ENCODE peak calls at places on chromosomes 11 and 22, in five cellular contexts. G is pancreas; V is CD4-positive, alpha-beta T cell; I is ovary; J is H9. L is an unnamed sample.

GRCh38 chr22:48428556-48429371 is 1398.9 kb downstream of the BRD1 start:
- DNase-seq in G (peak), V (no peak), I (no peak), J (no peak), L (no peak)

GRCh38 chr11:119153049-119153818 is 4.4 kb downstream of the ABCG4 start:
- DNase-seq in G (no peak), V (no peak), I (no peak), J (peak), L (no peak)

GRCh38 chr11:70687716-70688115 is 289.4 kb downstream of the CTTN start:
- DNase-seq in G (no peak), V (no peak), I (no peak), J (no peak), L (no peak)

GRCh38 chr11:118636569-118637290 is 29.3 kb downstream of the PHLDB1 start:
- DNase-seq in G (no peak), V (no peak), I (no peak), J (no peak), L (no peak)

GRCh38 chr11:104813532-104813931 is 84.7 kb downstream of the CASP12 start:
- DNase-seq in G (no peak), V (no peak), I (no peak), J (no peak), L (no peak)

GRCh38 chr11:119038884-119039283 is 8.2 kb upstream of the SLC37A4 start:
- DNase-seq in G (no peak), V (no peak), I (no peak), J (no peak), L (no peak)

GRCh38 chr22:31347251-31348008 is 1.3 kb upstream of the PATZ1 start:
- DNase-seq in G (peak), V (peak), I (peak), J (peak), L (peak)

GRCh38 chr22:38504731-38505594 is 1.1 kb downstream of the DDX17 start:
- DNase-seq in G (peak), V (peak), I (peak), J (no peak), L (peak)

GRCh38 chr11:18669211-18669593 is 29.4 kb upstream of the TMEM86A start:
- DNase-seq in G (no peak), V (no peak), I (no peak), J (no peak), L (no peak)

GRCh38 chr11:125379565-125380343 is 116.3 kb downstream of the FEZ1 start:
- DNase-seq in G (peak), V (no peak), I (no peak), J (no peak), L (no peak)

GRCh38 chr11:68914761-68915160 is 11.1 kb downstream of the IGHMBP2 start:
- DNase-seq in G (peak), V (no peak), I (no peak), J (no peak), L (no peak)

GRCh38 chr22:45577746-45578523 is 75.3 kb downstream of the FBLN1 start:
- DNase-seq in G (peak), V (peak), I (peak), J (peak), L (peak)

GRCh38 chr11:6404341-6405038 is 14.2 kb downstream of the SMPD1 start:
- DNase-seq in G (no peak), V (peak), I (no peak), J (no peak), L (no peak)

GRCh38 chr22:39493759-39494158 is 8.3 kb upstream of the MIEF1 start:
- DNase-seq in G (no peak), V (no peak), I (no peak), J (no peak), L (no peak)

GRCh38 chr11:12232819-12233601 is 122.6 kb downstream of the MICAL2 start:
- DNase-seq in G (no peak), V (no peak), I (no peak), J (no peak), L (no peak)

GRCh38 chr11:122505304-122506006 is 150.1 kb upstream of the UBASH3B start:
- DNase-seq in G (peak), V (peak), I (peak), J (peak), L (peak)

GRCh38 chr11:69351460-69351859 is 57.5 kb downstream of the MYEOV start:
- DNase-seq in G (no peak), V (no peak), I (no peak), J (no peak), L (no peak)

GRCh38 chr11:119416606-119417580 is 6.1 kb downstream of the THY1 start:
- DNase-seq in G (no peak), V (no peak), I (no peak), J (peak), L (no peak)

GRCh38 chr22:33659423-33659822 is 260.9 kb downstream of the LARGE1 start:
- DNase-seq in G (no peak), V (no peak), I (no peak), J (no peak), L (peak)

GRCh38 chr11:122398167-122398566 is 257.4 kb upstream of the UBASH3B start:
- DNase-seq in G (no peak), V (no peak), I (no peak), J (no peak), L (no peak)

GRCh38 chr11:78795862-78796261 is 221.2 kb upstream of the NARS2 start:
- DNase-seq in G (no peak), V (no peak), I (no peak), J (no peak), L (no peak)

GRCh38 chr22:50544078-50544745 is 1.5 kb upstream of the KLHDC7B start:
- DNase-seq in G (peak), V (peak), I (no peak), J (peak), L (peak)

GRCh38 chr11:9719949-9720646 is 56.2 kb downstream of the SWAP70 start:
- DNase-seq in G (no peak), V (no peak), I (no peak), J (no peak), L (no peak)

GRCh38 chr22:48099251-48099650 is 1336.8 kb downstream of the TBC1D22A start:
- DNase-seq in G (no peak), V (no peak), I (no peak), J (peak), L (no peak)

GRCh38 chr11:120136356-120136755 is 1.6 kb downstream of the TRIM29 start:
- DNase-seq in G (peak), V (no peak), I (no peak), J (no peak), L (peak)

GRCh38 chr11:2305140-2305861 is 3.5 kb downstream of the TSPAN32 start:
- DNase-seq in G (peak), V (peak), I (peak), J (peak), L (peak)

GRCh38 chr11:48154162-48154561 is 62.4 kb upstream of the OR4B1 start:
- DNase-seq in G (no peak), V (no peak), I (no peak), J (no peak), L (no peak)

GRCh38 chr11:103964390-103964789 is 72.0 kb upstream of the DDI1 start:
- DNase-seq in G (no peak), V (no peak), I (no peak), J (no peak), L (no peak)

GRCh38 chr22:23913306-23913660 is 19.1 kb downstream of the MIF start:
- DNase-seq in G (no peak), V (no peak), I (no peak), J (no peak), L (no peak)

GRCh38 chr11:107609384-107610218 is 18.7 kb downstream of the ELMOD1 start:
- DNase-seq in G (no peak), V (no peak), I (no peak), J (no peak), L (no peak)

GRCh38 chr11:60348116-60348515 is 21.1 kb downstream of the MS4A6E start:
- DNase-seq in G (no peak), V (no peak), I (no peak), J (no peak), L (no peak)

GRCh38 chr11:16960250-16960649 is 54.0 kb downstream of the PLEKHA7 start:
- DNase-seq in G (no peak), V (no peak), I (no peak), J (no peak), L (no peak)

GRCh38 chr11:5818245-5818865 is 9.6 kb downstream of the OR52N2 start:
- DNase-seq in G (no peak), V (no peak), I (no peak), J (no peak), L (no peak)

GRCh38 chr11:21774212-21774611 is 418.7 kb upstream of the ANO5 start:
- DNase-seq in G (no peak), V (no peak), I (no peak), J (no peak), L (peak)

DNA sequence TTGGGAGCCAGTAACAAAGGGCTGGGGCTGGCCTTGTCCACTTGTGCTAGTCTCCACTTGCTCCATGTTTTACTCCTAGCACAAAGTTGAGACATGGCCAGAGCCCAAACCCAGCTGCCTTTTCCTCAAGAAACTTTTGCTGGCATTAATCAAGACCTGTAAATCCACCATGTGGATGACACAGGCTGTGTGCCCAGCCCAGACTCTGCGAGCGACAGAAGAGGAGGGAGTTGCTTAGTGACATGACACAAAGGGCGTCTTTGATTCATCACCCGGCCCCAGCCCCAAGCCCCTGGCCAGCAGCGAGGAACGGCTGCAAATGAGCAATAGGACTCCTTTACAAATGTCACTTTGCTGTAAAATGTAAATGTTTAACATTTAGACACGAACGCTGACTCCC is 263.8 kb upstream of the NCAM1 start:
- DNase-seq in G (no peak), V (no peak), I (no peak), J (no peak), L (no peak)
- H3K27ac ChIP-seq in G (no peak), V (no peak), I (no peak), J (no peak), L (no peak)

GRCh38 chr11:66866420-66867010 is 9.7 kb downstream of the LRFN4 start:
- DNase-seq in G (peak), V (no peak), I (no peak), J (no peak), L (no peak)
- H3K27ac ChIP-seq in G (no peak), V (no peak), I (no peak), J (no peak), L (no peak)

GRCh38 chr11:123973816-123974215 is 3.8 kb downstream of the OR10S1 start:
- DNase-seq in G (no peak), V (no peak), I (no peak), J (no peak), L (no peak)
- H3K27ac ChIP-seq in G (no peak), V (no peak), I (no peak), J (no peak), L (no peak)

GRCh38 chr11:43904737-43905515 is 24.3 kb downstream of the ALKBH3 start:
- DNase-seq in G (no peak), V (no peak), I (no peak), J (no peak), L (no peak)
- H3K27ac ChIP-seq in G (no peak), V (no peak), I (peak), J (no peak), L (peak)

L was measured in heart left ventricle.